ENCODE peak calls at places on chromosomes 5 and 9, in ten cellular contexts. N is stomach; J is upper lobe of right lung; W is bronchial epithelial cell; C is sigmoid colon; G is aorta; Y is breast epithelium; F is CD8-positive, alpha-beta T cell; O is GM23338; A is mucosa of descending colon. V is an unnamed sample.

GRCh38 chr5:174454464-174454863 is 269.9 kb upstream of the MSX2 start:
- DNase-seq in C (no peak), W (no peak), N (no peak), G (no peak), A (no peak), J (no peak), F (no peak), O (no peak), Y (no peak), V (no peak)

GRCh38 chr9:93464395-93464794 is 11.0 kb upstream of the FAM120AOS start:
- DNase-seq in Y (no peak), O (no peak), C (no peak), A (no peak), N (no peak), J (no peak), W (no peak), F (no peak), G (no peak), V (no peak)

GRCh38 chr9:129176786-129177442 is 1.1 kb downstream of the IER5L start:
- DNase-seq in J (peak; percentile 81), F (no peak), G (peak; percentile 83), C (peak; percentile 77), W (no peak), A (peak; percentile 74), Y (peak; percentile 58), N (no peak), O (peak; percentile 46), V (peak; percentile 59)

GRCh38 chr5:141743652-141744333 is 61.8 kb upstream of the ARAP3 start:
- DNase-seq in J (no peak), A (no peak), N (no peak), F (no peak), G (no peak), Y (no peak), W (no peak), O (no peak), C (no peak), V (no peak)

GRCh38 chr5:174188300-174188699 is 142.8 kb downstream of the NSG2 start:
- DNase-seq in A (no peak), G (no peak), Y (no peak), C (no peak), J (no peak), N (no peak), O (no peak), W (no peak), F (no peak), V (no peak)

GRCh38 chr5:73789851-73790281 is 163.9 kb downstream of the ARHGEF28 start:
- DNase-seq in J (no peak), N (no peak), G (no peak), C (no peak), A (no peak), O (no peak), F (no peak), W (no peak), Y (no peak), V (no peak)

GRCh38 chr5:167950126-167950721 is 341.2 kb upstream of the WWC1 start:
- DNase-seq in C (no peak), J (no peak), A (no peak), N (no peak), W (peak; percentile 50), F (no peak), O (no peak), G (no peak), Y (no peak), V (no peak)

GRCh38 chr9:116572095-116572748 is 114.9 kb upstream of the TRIM32 start:
- DNase-seq in J (peak; percentile 92), N (peak; percentile 93), A (peak; percentile 86), O (peak; percentile 88), W (peak; percentile 41), G (peak; percentile 93), C (peak; percentile 94), F (no peak), Y (peak; percentile 81), V (peak; percentile 93)

GRCh38 chr9:113602126-113603119 is 138.9 kb downstream of the RGS3 start:
- DNase-seq in N (peak; percentile 58), C (peak; percentile 88), O (peak; percentile 90), G (peak; percentile 97), F (no peak), W (peak; percentile 82), A (peak; percentile 62), J (peak; percentile 85), Y (no peak), V (peak; percentile 71)

GRCh38 chr9:101977614-101978210 is 239.3 kb upstream of the GRIN3A start:
- DNase-seq in J (no peak), W (peak; percentile 39), C (no peak), N (no peak), O (peak; percentile 17), F (no peak), A (no peak), G (no peak), Y (no peak), V (no peak)

DNA sequence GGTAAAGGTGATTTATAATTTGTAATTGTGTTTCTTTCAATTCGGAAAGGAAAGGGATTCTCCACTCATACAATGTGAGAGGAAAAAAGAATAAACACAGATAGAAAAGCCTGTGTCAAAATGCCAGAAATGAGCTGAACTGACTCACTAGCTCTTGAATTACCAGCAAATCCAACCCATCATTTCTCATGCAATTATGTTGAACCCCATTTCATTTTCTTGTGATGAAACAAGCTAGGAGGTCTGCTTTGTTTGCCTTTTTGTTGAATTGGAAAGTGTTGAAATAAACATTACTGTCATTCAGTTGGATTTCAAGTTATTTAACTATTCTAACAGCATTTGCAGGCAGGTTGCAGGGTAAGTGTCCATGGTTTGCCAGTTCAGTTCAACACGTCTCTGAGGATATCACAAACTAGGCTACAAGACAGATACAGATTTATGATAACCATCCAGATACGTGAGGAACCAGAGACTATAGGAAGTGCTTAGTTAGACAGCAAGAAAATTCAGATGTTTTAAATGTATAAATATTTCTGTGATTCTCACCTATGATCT is 547.2 kb downstream of the MAT2B start:
- DNase-seq in Y (no peak), N (no peak), G (no peak), W (no peak), O (no peak), F (no peak), J (no peak), C (no peak), A (no peak), V (no peak)
- H3K4me3 ChIP-seq in Y (no peak overlapping the region), N (no peak overlapping the region), G (no peak overlapping the region), W (no peak overlapping the region), O (no peak overlapping the region), F (no peak overlapping the region), J (no peak overlapping the region), C (no peak overlapping the region), A (no peak overlapping the region), V (no peak overlapping the region)

GRCh38 chr5:178121450-178122276 is 8.3 kb downstream of the N4BP3 start:
- DNase-seq in C (peak; percentile 82), N (no peak), F (no peak), Y (no peak), O (no peak), J (no peak), A (no peak), W (no peak), G (no peak), V (no peak)

GRCh38 chr5:178118345-178118744 is 5.0 kb downstream of the N4BP3 start:
- DNase-seq in J (no peak), C (no peak), O (no peak), Y (no peak), W (no peak), N (no peak), G (peak; percentile 55), A (no peak), F (no peak), V (no peak)

GRCh38 chr5:178120661-178121357 is 7.5 kb downstream of the N4BP3 start:
- DNase-seq in W (peak; percentile 50), N (peak; percentile 89), O (peak; percentile 87), C (peak; percentile 95), J (peak; percentile 88), A (peak; percentile 94), G (no peak), F (peak; percentile 71), Y (peak; percentile 90), V (peak; percentile 96)

GRCh38 chr5:178117911-178118310 is 4.6 kb downstream of the N4BP3 start:
- DNase-seq in C (no peak), A (no peak), N (no peak), F (no peak), O (no peak), Y (no peak), J (no peak), G (peak; percentile 57), W (no peak), V (no peak)

DNA sequence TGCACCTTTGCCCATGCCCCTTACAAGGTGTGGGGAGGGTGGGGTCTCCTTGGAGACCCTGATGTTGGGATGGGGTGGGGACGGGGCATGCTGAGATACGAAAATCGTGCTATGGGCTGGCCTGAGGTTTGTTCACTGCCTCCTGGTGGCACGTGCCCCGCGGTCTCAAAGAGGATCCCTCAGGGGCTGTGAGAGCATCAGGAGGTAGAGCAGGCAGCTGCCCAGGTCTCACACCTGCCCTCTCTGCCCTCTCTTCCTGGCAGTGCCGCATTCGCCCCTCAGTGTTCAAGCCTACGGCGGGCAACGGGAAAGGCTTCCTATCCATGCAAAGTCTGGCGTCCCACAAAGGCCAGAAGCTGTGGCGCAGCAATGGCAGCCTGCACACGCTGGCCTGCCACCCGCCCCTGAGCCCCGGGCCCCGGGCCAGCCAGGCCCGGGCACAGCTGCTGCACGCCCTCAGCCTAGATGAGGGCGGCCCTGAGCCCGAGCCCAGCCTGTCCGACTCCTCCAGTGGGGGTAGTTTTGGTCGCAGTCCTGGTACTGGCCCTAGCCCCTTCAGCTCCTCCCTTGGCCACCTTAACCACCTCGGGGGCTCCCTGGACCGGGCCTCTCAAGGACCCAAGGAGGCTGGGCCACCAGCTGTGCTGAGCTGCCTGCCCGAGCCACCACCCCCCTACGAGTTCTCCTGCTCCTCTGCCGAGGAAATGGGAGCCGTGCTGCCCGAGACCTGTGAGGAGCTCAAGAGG is 6.8 kb downstream of the N4BP3 start:
- DNase-seq in C (no peak), O (no peak), Y (no peak), N (no peak), W (no peak), F (no peak), G (peak; percentile 66), J (no peak), A (no peak), V (no peak)
- H3K36me3 ChIP-seq in C (no peaks in the 10 kb centered on the region), O (peaks cover 8% of the 10 kb centered on the region), Y (no peaks in the 10 kb centered on the region), N (no peaks in the 10 kb centered on the region), W (no peaks in the 10 kb centered on the region), F (peaks cover 7% of the 10 kb centered on the region), G (no peaks in the 10 kb centered on the region), J (no peaks in the 10 kb centered on the region), A (no peaks in the 10 kb centered on the region), V (no peaks in the 10 kb centered on the region)

GRCh38 chr9:105447814-105448812 is at the start of gene FSD1L:
- DNase-seq in A (peak; percentile 98), O (peak; percentile 95), J (peak; percentile 97), G (peak; percentile 98), N (peak; percentile 95), C (peak; percentile 97), Y (peak; percentile 81), F (peak; percentile 45), W (peak; percentile 85), V (peak; percentile 91)
- H3K4me3 ChIP-seq in A (peak within 1 kb of the TSS; percentile 61), O (peak within 1 kb of the TSS; percentile 95), J (peak within 1 kb of the TSS; percentile 79), G (peak within 1 kb of the TSS; percentile 42), N (peak within 1 kb of the TSS; percentile 93), C (peak within 1 kb of the TSS; percentile 93), Y (peak within 1 kb of the TSS; percentile 99), F (peak within 1 kb of the TSS; percentile 76), W (peak within 1 kb of the TSS; percentile 84), V (peak within 1 kb of the TSS; percentile 88)

DNA sequence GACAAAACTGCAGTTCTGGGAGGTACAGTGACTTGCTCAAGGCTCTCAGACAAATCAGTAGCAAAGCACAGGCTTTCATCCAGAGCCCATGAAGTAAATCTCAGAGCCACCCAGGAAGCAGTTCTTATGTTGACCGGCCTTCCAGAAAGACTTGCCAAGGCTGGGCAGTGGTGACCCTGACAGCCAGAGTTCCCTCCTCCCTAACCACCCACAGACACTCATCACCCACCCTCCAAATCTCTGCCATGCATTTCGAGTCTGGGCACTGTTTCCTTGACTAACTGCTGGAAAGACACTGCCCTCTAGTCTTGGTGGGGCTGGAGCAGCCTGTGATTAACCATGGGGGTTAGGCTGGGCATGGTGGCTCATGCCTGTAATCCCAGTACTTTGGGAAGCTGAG is 21.5 kb downstream of the NEURL1B start:
- DNase-seq in O (no peak), G (peak; percentile 28), F (no peak), N (no peak), C (no peak), Y (no peak), A (no peak), J (peak; percentile 6), W (no peak), V (no peak)
- H3K36me3 ChIP-seq in O (no peaks in the 10 kb centered on the region), G (no peaks in the 10 kb centered on the region), F (no peaks in the 10 kb centered on the region), N (no peaks in the 10 kb centered on the region), C (no peaks in the 10 kb centered on the region), Y (no peaks in the 10 kb centered on the region), A (peaks cover 4% of the 10 kb centered on the region), J (no peaks in the 10 kb centered on the region), W (no peaks in the 10 kb centered on the region), V (no peaks in the 10 kb centered on the region)